ENCODE peak calls at places on chromosomes 16 and 17, in four cellular contexts. W is HCT116, U is sigmoid colon, I is prostate gland. Z is an unnamed sample.

GRCh38 chr17:39357978-39358377 is 43.4 kb downstream of the FBXL20 start:
- DNase-seq in W (no peak), U (no peak), I (no peak), Z (no peak)

GRCh38 chr16:19130852-19131808 is 17.4 kb downstream of the ITPRIPL2 start:
- DNase-seq in W (no peak), U (peak; percentile 76), I (peak; percentile 31), Z (peak; percentile 67)

GRCh38 chr17:50768348-50768761 is 1.0 kb upstream of the ANKRD40CL start:
- DNase-seq in W (peak; percentile 37), U (no peak), I (peak; percentile 84), Z (no peak)

GRCh38 chr17:64230551-64231408 is 32.3 kb downstream of the TEX2 start:
- DNase-seq in W (no peak), U (no peak), I (no peak), Z (no peak)

GRCh38 chr16:58346831-58347371 is 45.4 kb upstream of the GINS3 start:
- DNase-seq in W (no peak), U (no peak), I (no peak), Z (no peak)

GRCh38 chr17:49434821-49435581 is 20.3 kb upstream of the PHB1 start:
- DNase-seq in W (peak; percentile 74), U (no peak), I (peak; percentile 42), Z (no peak)

GRCh38 chr17:44170499-44171201 is at the start of gene ASB16:
- DNase-seq in W (no peak), U (no peak), I (peak; percentile 25), Z (no peak)

GRCh38 chr16:89890886-89891657 is 17.7 kb downstream of the TCF25 start:
- DNase-seq in W (no peak), U (no peak), I (no peak), Z (no peak)

GRCh38 chr16:85923153-85924021 is 24.4 kb downstream of the IRF8 start:
- DNase-seq in W (no peak), U (no peak), I (no peak), Z (no peak)

GRCh38 chr16:27769561-27770222 is 219.7 kb downstream of the KATNIP start:
- DNase-seq in W (peak; percentile 80), U (no peak), I (no peak), Z (no peak)

GRCh38 chr17:27477050-27477647 is 20.9 kb downstream of the KSR1 start:
- DNase-seq in W (no peak), U (no peak), I (no peak), Z (no peak)

GRCh38 chr16:57039148-57039812 is 49.9 kb downstream of the NLRC5 start:
- DNase-seq in W (no peak), U (no peak), I (no peak), Z (no peak)

GRCh38 chr17:62923515-62924150 is 42.4 kb upstream of the TANC2 start:
- DNase-seq in W (no peak), U (no peak), I (no peak), Z (no peak)

GRCh38 chr16:81493755-81494433 is 49.3 kb downstream of the CMIP start:
- DNase-seq in W (peak; percentile 83), U (no peak), I (peak; percentile 82), Z (no peak)

GRCh38 chr17:45121055-45121454 is 11.3 kb downstream of the PLCD3 start:
- DNase-seq in W (no peak), U (no peak), I (no peak), Z (no peak)

GRCh38 chr16:23330583-23331249 is 28.6 kb downstream of the SCNN1B start:
- DNase-seq in W (no peak), U (no peak), I (no peak), Z (no peak)

GRCh38 chr16:64627288-64627687 is 494.6 kb downstream of the CDH11 start:
- DNase-seq in W (no peak), U (no peak), I (no peak), Z (no peak)

GRCh38 chr17:50721194-50722010 is 2.0 kb downstream of the LUC7L3 start:
- DNase-seq in W (no peak), U (no peak), I (no peak), Z (no peak)

GRCh38 chr17:60959696-60960095 is 282.0 kb downstream of the BCAS3 start:
- DNase-seq in W (no peak), U (no peak), I (no peak), Z (no peak)

GRCh38 chr16:54180421-54181359 is 105.9 kb downstream of the IRX3 start:
- DNase-seq in W (no peak), U (no peak), I (no peak), Z (no peak)
- TF ChIP-seq POLR2AphosphoS5 in W (no peak), U (no peak), I (no peak), Z (no peak)

DNA sequence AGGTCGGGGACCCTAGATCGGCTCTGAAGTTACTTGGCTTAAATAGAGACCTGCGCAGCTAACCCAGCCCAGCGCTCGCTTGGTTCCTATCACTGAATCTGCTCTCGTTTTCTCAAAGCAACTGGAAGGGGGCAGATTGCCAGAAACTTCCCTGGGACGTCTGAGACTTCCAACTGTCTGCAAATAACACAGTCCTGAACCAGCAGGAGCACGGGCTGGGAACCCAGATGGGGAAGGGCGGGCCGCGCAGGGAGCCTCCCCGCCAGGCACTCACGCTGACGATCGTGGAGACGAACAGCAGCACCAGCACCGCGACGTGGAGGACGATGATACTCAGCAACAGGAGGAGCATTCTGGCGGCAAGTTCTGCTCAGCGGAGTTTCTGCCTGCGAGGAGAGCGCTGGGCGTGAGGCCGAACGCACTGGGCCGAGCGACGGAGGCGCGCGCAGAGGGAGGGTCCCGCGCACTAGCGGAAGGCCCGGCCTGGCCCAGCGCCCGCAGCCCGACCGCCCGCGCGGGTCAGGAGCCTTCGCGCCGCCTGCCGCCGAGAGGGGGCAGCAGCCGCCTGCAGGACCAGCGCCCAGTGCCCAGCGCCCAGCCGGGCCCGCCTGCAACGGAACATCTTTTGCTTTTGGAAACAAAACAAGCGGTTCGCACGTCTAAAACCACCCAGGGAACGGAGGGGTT is 4.6 kb downstream of the PMP22 start:
- DNase-seq in W (no peak), U (peak; percentile 97), I (peak; percentile 71), Z (peak; percentile 89)
- TF ChIP-seq POLR2AphosphoS5 in W (peak; percentile 75), U (peak; percentile 79), I (peak; percentile 17), Z (no peak)

DNA sequence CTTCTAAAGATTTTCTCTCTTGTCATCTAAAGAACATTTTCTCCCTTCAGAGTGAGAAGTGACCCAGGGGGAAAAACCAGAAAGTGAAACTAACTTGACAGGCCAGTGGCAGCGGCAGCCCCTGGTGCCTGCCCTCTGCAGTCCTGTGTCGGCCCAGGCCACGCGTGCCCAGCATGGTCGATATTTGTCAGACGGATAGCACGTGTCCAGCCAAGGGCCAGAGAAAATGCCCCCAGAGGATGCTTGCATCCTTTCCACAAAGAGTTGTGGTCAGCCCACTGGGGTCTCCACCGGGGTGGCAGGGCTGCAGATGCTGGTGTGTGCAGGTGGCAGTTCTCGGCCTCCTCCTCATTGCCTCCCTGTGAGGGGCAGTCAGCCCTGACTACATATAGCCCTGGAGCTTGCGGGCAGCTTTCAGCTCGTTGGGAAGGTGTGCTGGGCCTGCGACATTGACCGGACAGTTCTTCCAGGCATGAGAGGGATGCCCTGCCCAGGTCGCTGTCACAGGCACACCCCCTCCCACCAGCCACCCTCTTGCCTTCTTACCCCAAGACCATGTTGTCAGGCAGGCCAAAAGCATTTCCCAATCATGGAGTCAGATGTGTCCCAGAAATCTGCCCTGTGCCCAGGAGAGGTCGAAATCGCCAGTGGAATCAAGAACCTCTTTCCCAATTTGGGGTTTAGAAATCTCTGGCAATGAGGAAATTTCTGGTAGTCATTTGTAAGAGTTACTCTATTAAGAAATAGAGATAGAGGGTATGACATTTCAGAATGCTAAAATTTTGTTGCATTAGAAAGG is 176.9 kb downstream of the RAB11FIP4 start:
- DNase-seq in W (no peak), U (peak; percentile 81), I (no peak), Z (no peak)
- TF ChIP-seq POLR2AphosphoS5 in W (no peak), U (peak; percentile 27), I (no peak), Z (no peak)

DNA sequence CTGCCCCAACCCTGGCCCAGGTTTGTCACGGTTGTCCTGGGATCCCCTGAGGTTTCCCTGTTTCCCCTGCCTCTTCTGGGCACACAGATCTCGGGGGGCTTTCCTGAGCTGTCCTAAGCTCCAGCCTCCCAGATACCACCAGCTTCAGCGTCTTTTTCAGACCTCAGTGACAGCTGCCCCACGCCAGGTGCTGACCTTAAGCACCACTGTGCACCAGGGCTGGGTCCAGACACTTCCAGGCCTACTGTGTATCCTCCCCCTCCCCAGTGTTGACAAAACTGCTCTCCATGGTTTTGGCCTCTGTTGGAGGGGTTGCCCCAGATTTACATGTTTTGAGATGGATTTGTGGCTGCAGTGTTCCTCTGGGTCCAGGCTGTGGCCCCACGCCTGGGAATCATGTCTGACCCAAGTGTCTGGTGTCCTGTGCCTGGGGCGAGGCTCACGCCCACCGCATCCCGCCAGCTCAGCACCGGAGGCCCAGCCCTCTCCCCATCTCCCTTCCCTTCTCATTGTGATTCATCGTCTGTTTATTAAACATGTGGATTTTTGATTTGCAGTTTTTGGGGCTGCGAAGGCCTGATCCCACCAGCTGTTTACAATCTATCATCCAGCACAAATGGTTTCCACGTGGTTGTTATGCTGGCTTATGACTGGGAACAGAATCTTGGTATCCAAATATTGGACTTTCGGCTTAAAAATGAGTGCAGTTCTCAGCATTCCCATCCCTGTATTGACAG is 82.1 kb downstream of the METRNL start:
- DNase-seq in W (no peak), U (peak; percentile 40), I (peak; percentile 4), Z (peak; percentile 77)
- TF ChIP-seq POLR2AphosphoS5 in W (no peak), U (peak; percentile 52), I (no peak), Z (no peak)

DNA sequence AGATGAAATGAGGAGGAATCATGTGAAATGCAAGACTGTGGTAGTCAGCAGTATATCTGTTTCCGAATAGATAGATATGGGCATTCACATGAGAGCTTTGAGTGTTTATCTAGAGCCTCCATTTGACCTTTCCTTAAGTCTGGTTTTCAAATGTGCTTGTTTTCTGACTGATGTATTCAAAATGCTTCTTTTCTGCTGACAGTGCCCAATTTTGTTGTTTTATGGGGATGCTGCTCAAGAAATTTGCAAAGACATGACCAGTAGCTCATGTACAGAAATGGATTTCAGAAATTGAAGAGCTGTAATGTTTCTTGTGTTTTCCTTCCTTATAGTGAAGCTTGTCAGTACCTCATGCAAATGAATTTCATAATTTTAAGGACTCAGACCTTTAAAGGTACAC is 903.4 kb upstream of the CDH8 start:
- DNase-seq in W (no peak), U (no peak), I (no peak), Z (no peak)
- TF ChIP-seq POLR2AphosphoS5 in W (no peak), U (no peak), I (no peak), Z (no peak)

DNA sequence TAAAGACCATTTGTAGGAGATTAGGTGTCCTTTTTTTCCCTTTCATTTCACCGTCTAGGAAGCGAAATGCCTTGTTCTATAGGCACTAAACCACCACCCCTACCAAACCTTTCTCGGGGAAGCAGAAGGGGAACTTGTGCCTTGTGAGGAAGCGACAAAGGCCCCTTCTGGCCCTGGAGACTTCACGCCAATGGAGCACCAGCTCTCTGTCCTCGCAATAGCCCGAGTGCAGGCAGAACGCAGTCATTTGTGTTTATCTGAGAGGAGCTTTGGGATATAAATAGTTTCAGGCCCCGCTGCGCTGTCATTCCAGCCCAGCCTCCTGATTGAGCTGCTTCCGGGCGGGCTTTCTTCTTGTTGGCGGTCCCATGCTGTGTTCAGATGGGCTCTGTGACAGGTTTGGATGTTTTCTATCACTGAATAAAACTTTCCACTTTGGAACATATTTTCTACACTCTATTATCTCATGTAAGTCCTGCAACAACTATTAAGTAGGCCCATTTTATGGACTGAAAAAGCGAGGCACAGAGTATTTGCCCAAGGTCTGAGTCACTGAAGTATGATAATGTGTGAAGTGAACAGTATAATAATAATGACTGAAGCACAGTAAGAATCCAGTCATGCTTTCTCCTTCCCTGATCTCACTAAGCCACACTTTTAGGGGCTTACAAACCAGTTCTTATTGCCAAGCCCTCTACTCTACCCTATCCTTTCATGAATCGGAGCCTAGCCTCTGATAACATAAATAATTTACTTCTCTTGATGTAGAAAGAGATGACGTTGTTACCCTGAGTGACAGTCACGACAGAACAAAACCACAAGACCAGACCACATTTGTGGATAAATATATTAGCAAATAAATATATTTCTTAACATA is 1.1 kb upstream of the SUPT4H1 start:
- DNase-seq in W (no peak), U (peak; percentile 80), I (peak; percentile 44), Z (no peak)
- TF ChIP-seq POLR2AphosphoS5 in W (no peak), U (peak; percentile 85), I (peak; percentile 60), Z (no peak)

GRCh38 chr17:40795019-40795667 is 4.6 kb downstream of the KRT28 start:
- DNase-seq in W (no peak), U (no peak), I (peak; percentile 28), Z (no peak)
- TF ChIP-seq POLR2AphosphoS5 in W (no peak), U (no peak), I (peak; percentile 77), Z (no peak)

Z was measured in suprapubic skin.